ENCODE peak calls at places on chromosomes 2 and 18, in nine cellular contexts. D is breast epithelium, R is heart left ventricle, M is stomach, N is H54, A is A549, Y is HCT116, I is lower leg skin, B is IMR-90. F is an unnamed sample.

GRCh38 chr18:13376841-13377351 is 158.3 kb downstream of the LDLRAD4 start:
- DNase-seq in D (no peak), R (no peak), M (no peak), N (no peak), A (no peak), Y (no peak), I (no peak), B (no peak), F (no peak)

GRCh38 chr2:228318218-228318617 is 136.7 kb upstream of the SPHKAP start:
- DNase-seq in D (no peak), R (peak), M (no peak), N (peak), A (peak), Y (peak), I (no peak), B (no peak), F (no peak)

GRCh38 chr2:228369400-228370031 is 188.0 kb upstream of the SPHKAP start:
- DNase-seq in D (no peak), R (no peak), M (no peak), N (no peak), A (no peak), Y (no peak), I (no peak), B (no peak), F (no peak)

GRCh38 chr2:127721978-127722355 is 20.7 kb downstream of the SFT2D3 start:
- DNase-seq in D (no peak), R (no peak), M (no peak), N (no peak), A (no peak), Y (no peak), I (no peak), B (peak), F (no peak)

GRCh38 chr18:7467708-7468466 is 99.2 kb upstream of the PTPRM start:
- DNase-seq in D (no peak), R (no peak), M (no peak), N (peak), A (no peak), Y (no peak), I (no peak), B (peak), F (no peak)

GRCh38 chr18:21571763-21572162 is 28.7 kb downstream of the ESCO1 start:
- DNase-seq in D (no peak), R (no peak), M (no peak), N (no peak), A (no peak), Y (no peak), I (no peak), B (no peak), F (no peak)

GRCh38 chr2:107595749-107596148 is 230.9 kb upstream of the RGPD4 start:
- DNase-seq in D (no peak), R (no peak), M (no peak), N (peak), A (no peak), Y (no peak), I (no peak), B (peak), F (no peak)

GRCh38 chr2:3430740-3431490 is 51.4 kb downstream of the TRAPPC12 start:
- DNase-seq in D (no peak), R (no peak), M (no peak), N (no peak), A (no peak), Y (no peak), I (no peak), B (no peak), F (no peak)

GRCh38 chr2:64165696-64166095 is 21.5 kb upstream of the PELI1 start:
- DNase-seq in D (no peak), R (no peak), M (no peak), N (no peak), A (no peak), Y (no peak), I (no peak), B (peak), F (no peak)

GRCh38 chr18:45221363-45221762 is 393.9 kb upstream of the SLC14A2 start:
- DNase-seq in D (no peak), R (no peak), M (no peak), N (no peak), A (no peak), Y (no peak), I (no peak), B (peak), F (no peak)

GRCh38 chr2:57893347-57893746 is 153.3 kb upstream of the VRK2 start:
- DNase-seq in D (no peak), R (no peak), M (no peak), N (no peak), A (no peak), Y (no peak), I (no peak), B (no peak), F (no peak)

GRCh38 chr2:735670-736218 is 58.5 kb upstream of the TMEM18 start:
- DNase-seq in D (no peak), R (no peak), M (no peak), N (no peak), A (no peak), Y (no peak), I (no peak), B (no peak), F (no peak)

GRCh38 chr2:239212553-239213419 is 188.0 kb downstream of the HDAC4 start:
- DNase-seq in D (peak), R (no peak), M (no peak), N (no peak), A (no peak), Y (no peak), I (no peak), B (no peak), F (peak)

GRCh38 chr2:201465524-201465971 is 14.0 kb downstream of the STRADB start:
- DNase-seq in D (no peak), R (no peak), M (no peak), N (no peak), A (no peak), Y (no peak), I (no peak), B (peak), F (no peak)

GRCh38 chr2:18520605-18521031 is 39.8 kb downstream of the RDH14 start:
- DNase-seq in D (peak), R (peak), M (peak), N (peak), A (peak), Y (peak), I (peak), B (peak), F (peak)

GRCh38 chr2:175840261-175840660 is 161.8 kb downstream of the LNPK start:
- DNase-seq in D (no peak), R (no peak), M (no peak), N (no peak), A (no peak), Y (no peak), I (no peak), B (no peak), F (no peak)

GRCh38 chr2:39133215-39133851 is 12.5 kb upstream of the SOS1 start:
- DNase-seq in D (no peak), R (no peak), M (no peak), N (no peak), A (no peak), Y (no peak), I (no peak), B (no peak), F (no peak)

GRCh38 chr2:39124000-39124769 is 3.3 kb upstream of the SOS1 start:
- DNase-seq in D (peak), R (peak), M (peak), N (peak), A (peak), Y (peak), I (peak), B (peak), F (peak)

GRCh38 chr2:39127973-39128372 is 7.1 kb upstream of the SOS1 start:
- DNase-seq in D (no peak), R (no peak), M (no peak), N (no peak), A (no peak), Y (no peak), I (no peak), B (peak), F (peak)

GRCh38 chr2:39124770-39125075 is 3.9 kb upstream of the SOS1 start:
- DNase-seq in D (no peak), R (peak), M (no peak), N (no peak), A (no peak), Y (no peak), I (no peak), B (no peak), F (peak)

GRCh38 chr2:39128919-39129391 is 8.1 kb upstream of the SOS1 start:
- DNase-seq in D (no peak), R (no peak), M (no peak), N (no peak), A (no peak), Y (no peak), I (no peak), B (no peak), F (no peak)
- TF ChIP-seq POLR2A in D (no peak), R (no peak), M (no peak), N (no peak), A (no peak), Y (no peak), I (no peak), B (no peak), F (no peak)

GRCh38 chr2:41892486-41892885 is 155.3 kb upstream of the PKDCC start:
- DNase-seq in D (no peak), R (no peak), M (no peak), N (no peak), A (no peak), Y (no peak), I (no peak), B (no peak), F (no peak)

GRCh38 chr2:41899189-41899588 is 148.6 kb upstream of the PKDCC start:
- DNase-seq in D (no peak), R (no peak), M (no peak), N (no peak), A (no peak), Y (no peak), I (no peak), B (peak), F (no peak)

GRCh38 chr2:41896186-41896846 is 151.5 kb upstream of the PKDCC start:
- DNase-seq in D (no peak), R (no peak), M (no peak), N (no peak), A (no peak), Y (no peak), I (no peak), B (no peak), F (no peak)

GRCh38 chr2:41894563-41895333 is 153.1 kb upstream of the PKDCC start:
- DNase-seq in D (no peak), R (no peak), M (no peak), N (no peak), A (no peak), Y (no peak), I (no peak), B (no peak), F (no peak)

GRCh38 chr2:41895334-41895664 is 152.5 kb upstream of the PKDCC start:
- DNase-seq in D (no peak), R (no peak), M (no peak), N (no peak), A (no peak), Y (no peak), I (no peak), B (no peak), F (no peak)
- TF ChIP-seq POLR2A in D (no peak), R (no peak), M (no peak), N (no peak), A (no peak), Y (no peak), I (no peak), B (no peak), F (no peak)

GRCh38 chr18:3251963-3252277 is 4.3 kb downstream of the MYL12A start:
- DNase-seq in D (no peak), R (no peak), M (no peak), N (no peak), A (no peak), Y (no peak), I (no peak), B (peak), F (no peak)

GRCh38 chr18:3250237-3251107 is 2.9 kb downstream of the MYL12A start:
- DNase-seq in D (no peak), R (no peak), M (no peak), N (no peak), A (no peak), Y (no peak), I (no peak), B (peak), F (peak)

GRCh38 chr18:3248670-3249359 is 1.2 kb downstream of the MYL12A start:
- DNase-seq in D (no peak), R (peak), M (no peak), N (no peak), A (no peak), Y (no peak), I (peak), B (peak), F (peak)

GRCh38 chr18:3252843-3253242 is 5.2 kb downstream of the MYL12A start:
- DNase-seq in D (no peak), R (no peak), M (no peak), N (no peak), A (no peak), Y (no peak), I (no peak), B (no peak), F (no peak)

DNA sequence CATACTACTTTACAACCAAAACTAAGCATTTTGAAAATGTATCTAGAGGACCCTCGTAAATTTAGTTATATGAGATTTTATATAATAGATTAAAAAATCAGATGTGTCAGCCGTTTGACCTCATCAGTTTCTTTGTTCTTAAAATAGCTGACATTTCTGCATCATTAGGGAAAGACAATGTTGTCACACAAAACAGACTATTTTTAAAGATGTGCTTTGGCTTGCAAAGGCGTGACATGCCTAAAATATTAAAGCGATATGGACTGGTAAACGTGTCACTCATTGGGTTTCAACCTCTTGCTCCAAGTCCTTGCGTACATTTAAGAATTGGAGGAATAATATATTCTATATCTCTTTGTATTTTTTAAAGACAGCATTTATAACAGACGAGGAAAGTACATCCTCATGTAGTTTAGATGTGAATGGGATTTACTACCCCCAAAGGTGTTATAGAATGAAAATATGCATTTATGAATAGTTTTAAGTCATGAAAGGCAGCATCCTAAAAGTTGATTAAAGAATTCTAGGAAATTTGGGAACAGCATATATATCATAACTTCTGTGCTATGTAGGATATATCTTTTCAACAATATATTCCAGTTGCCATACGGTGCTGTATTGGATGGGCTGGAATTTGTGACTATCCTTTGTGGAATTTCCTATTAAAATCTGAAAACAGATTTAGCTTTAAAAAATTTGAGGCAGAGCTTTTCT is 3.8 kb downstream of the MYL12A start:
- DNase-seq in D (no peak), R (no peak), M (no peak), N (no peak), A (no peak), Y (no peak), I (no peak), B (no peak), F (no peak)
- TF ChIP-seq POLR2A in D (no peak), R (peak), M (no peak), N (no peak), A (no peak), Y (no peak), I (no peak), B (no peak), F (no peak)

DNA sequence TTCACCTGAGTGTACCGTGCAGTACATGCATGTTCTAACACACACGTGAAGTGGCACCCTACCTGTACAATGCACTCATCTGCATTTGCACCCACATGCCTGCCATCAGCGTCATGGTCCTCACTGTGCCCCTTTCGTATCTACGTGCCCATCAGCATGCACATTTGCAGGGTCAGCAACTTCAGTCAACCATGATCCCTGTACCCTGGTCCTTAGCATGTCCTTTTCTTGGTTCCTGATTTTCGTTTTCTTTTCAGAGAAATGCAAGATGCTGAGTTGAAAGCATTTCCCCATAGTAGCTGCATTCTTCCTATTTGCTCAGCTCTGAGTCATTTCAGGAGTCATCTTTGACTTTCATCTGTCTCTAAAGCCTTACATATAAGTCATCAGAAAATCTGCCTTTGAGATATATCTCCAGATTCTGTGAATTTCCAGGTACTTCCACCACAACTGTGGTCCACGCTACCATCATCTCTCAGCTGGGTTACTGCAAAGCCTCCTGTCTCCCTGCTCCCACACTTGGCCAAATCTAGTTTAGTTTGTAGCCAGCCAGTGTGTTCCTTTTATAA is 14.7 kb upstream of the PUM2 start:
- DNase-seq in D (no peak), R (no peak), M (no peak), N (peak), A (peak), Y (no peak), I (no peak), B (peak), F (no peak)
- TF ChIP-seq POLR2A in D (no peak), R (no peak), M (no peak), N (no peak), A (no peak), Y (no peak), I (no peak), B (no peak), F (no peak)